ENCODE peak calls at places on chromosomes 5 and 9, in seven cellular contexts. V is HEK293T, Y is HCT116, D is HepG2, S is GM12878, Q is WTC11, L is K562. O is an unnamed sample.

GRCh38 chr9:128712451-128713410 is 10.4 kb downstream of the PKN3 start:
- DNase-seq in S (no peak), Q (peak; percentile 8), Y (no peak), L (no peak), D (no peak), V (no peak), O (no peak)

GRCh38 chr9:33445389-33445881 is 2.0 kb downstream of the AQP3 start:
- DNase-seq in D (no peak), S (no peak), Y (no peak), L (no peak), V (no peak), Q (no peak), O (no peak)

GRCh38 chr5:56601641-56602071 is 213.7 kb upstream of the MAP3K1 start:
- DNase-seq in Y (no peak), V (no peak), S (no peak), D (no peak), L (no peak), Q (no peak), O (no peak)

GRCh38 chr5:143403607-143404415 is at the start of gene NR3C1:
- DNase-seq in Y (no peak), D (peak; percentile 58), Q (peak; percentile 67), S (no peak), L (peak; percentile 81), V (peak; percentile 66), O (no peak)

GRCh38 chr9:22622823-22623222 is 176.2 kb downstream of the DMRTA1 start:
- DNase-seq in D (no peak), S (no peak), L (no peak), Q (no peak), V (no peak), Y (no peak), O (no peak)

GRCh38 chr9:121360975-121361374 is 9.1 kb downstream of the STOM start:
- DNase-seq in S (no peak), D (no peak), Y (no peak), L (no peak), Q (no peak), V (no peak), O (no peak)

GRCh38 chr9:71675129-71675856 is 93.0 kb downstream of the CEMIP2 start:
- DNase-seq in S (no peak), D (no peak), Q (no peak), L (no peak), V (no peak), Y (no peak), O (no peak)

GRCh38 chr5:125227333-125228075 is 481.1 kb upstream of the ZNF608 start:
- DNase-seq in V (peak; percentile 62), L (no peak), S (no peak), Q (peak; percentile 50), D (no peak), Y (peak; percentile 15), O (peak; percentile 59)

GRCh38 chr5:157681048-157681447 is 9.7 kb downstream of the C5orf52 start:
- DNase-seq in S (no peak), Y (no peak), D (no peak), L (no peak), V (no peak), Q (no peak), O (no peak)

GRCh38 chr9:90288275-90288639 is 354.4 kb downstream of the DIRAS2 start:
- DNase-seq in V (no peak), S (no peak), Q (no peak), Y (no peak), D (no peak), L (no peak), O (no peak)

GRCh38 chr9:134372621-134373267 is 46.5 kb downstream of the RXRA start:
- DNase-seq in Q (no peak), L (no peak), V (no peak), Y (no peak), S (no peak), D (no peak), O (no peak)

GRCh38 chr5:141811287-141812155 is 66.7 kb downstream of the PCDH1 start:
- DNase-seq in D (peak; percentile 9), V (peak; percentile 32), Y (no peak), Q (peak; percentile 80), S (no peak), L (peak; percentile 81), O (peak; percentile 89)

GRCh38 chr9:136903041-136903554 is 16.8 kb downstream of the TRAF2 start:
- DNase-seq in Y (no peak), L (no peak), D (no peak), Q (no peak), S (no peak), V (no peak), O (no peak)

GRCh38 chr9:137082222-137082924 is 4.4 kb upstream of the MAN1B1 start:
- DNase-seq in S (no peak), L (no peak), D (no peak), Q (no peak), Y (no peak), V (no peak), O (no peak)

GRCh38 chr9:121336705-121337104 is 33.3 kb downstream of the STOM start:
- DNase-seq in D (no peak), V (no peak), Y (no peak), Q (no peak), L (no peak), S (no peak), O (no peak)

GRCh38 chr5:124453221-124454032 is 293.0 kb downstream of the ZNF608 start:
- DNase-seq in Y (peak; percentile 15), V (no peak), Q (no peak), D (no peak), S (peak; percentile 83), L (no peak), O (no peak)

GRCh38 chr5:59086024-59086423 is 503.1 kb downstream of the RAB3C start:
- DNase-seq in L (no peak), S (no peak), Q (no peak), Y (no peak), D (no peak), V (no peak), O (no peak)

GRCh38 chr5:59090323-59090722 is 507.4 kb downstream of the RAB3C start:
- DNase-seq in D (no peak), V (no peak), L (no peak), Y (no peak), Q (no peak), S (no peak), O (no peak)

GRCh38 chr5:59091965-59092364 is 509.1 kb downstream of the RAB3C start:
- DNase-seq in S (no peak), Y (no peak), L (no peak), Q (no peak), D (no peak), V (no peak), O (no peak)

GRCh38 chr5:59089767-59090166 is 506.9 kb downstream of the RAB3C start:
- DNase-seq in S (no peak), Y (no peak), V (no peak), D (no peak), Q (no peak), L (no peak), O (no peak)

GRCh38 chr5:59088546-59088945 is 505.7 kb downstream of the RAB3C start:
- DNase-seq in Q (no peak), D (no peak), V (no peak), L (no peak), S (no peak), Y (no peak), O (no peak)
- TF ChIP-seq SP1 in Q (no peak), D (no peak), V (no peak), L (no peak), S (no peak), Y (no peak), O (no peak)

DNA sequence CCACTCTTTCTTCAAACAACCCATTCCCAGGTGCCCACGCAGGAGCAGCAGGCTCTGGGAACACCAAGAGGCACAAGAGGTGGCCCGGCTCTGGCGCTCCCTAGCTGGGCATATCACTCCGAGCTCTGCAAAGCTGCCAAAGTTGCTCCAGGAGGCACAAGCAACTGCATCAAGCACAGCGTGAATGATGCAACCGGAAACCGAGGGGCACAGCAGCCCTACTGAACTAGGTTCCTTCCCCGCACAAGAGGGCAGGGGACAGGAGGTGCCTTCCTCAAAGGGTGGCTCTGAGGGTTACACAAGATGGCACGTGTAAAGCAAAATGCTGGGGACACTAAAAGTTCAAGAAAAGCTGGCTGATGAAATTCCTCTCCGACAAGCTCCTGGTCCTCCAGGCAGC is 23.0 kb downstream of the PSMB7 start:
- DNase-seq in Y (no peak), D (no peak), L (no peak), V (no peak), S (no peak), Q (no peak), O (no peak)
- TF ChIP-seq SP1 in Y (no peak), D (no peak), L (no peak), V (no peak), S (no peak), Q (no peak), O (no peak)

DNA sequence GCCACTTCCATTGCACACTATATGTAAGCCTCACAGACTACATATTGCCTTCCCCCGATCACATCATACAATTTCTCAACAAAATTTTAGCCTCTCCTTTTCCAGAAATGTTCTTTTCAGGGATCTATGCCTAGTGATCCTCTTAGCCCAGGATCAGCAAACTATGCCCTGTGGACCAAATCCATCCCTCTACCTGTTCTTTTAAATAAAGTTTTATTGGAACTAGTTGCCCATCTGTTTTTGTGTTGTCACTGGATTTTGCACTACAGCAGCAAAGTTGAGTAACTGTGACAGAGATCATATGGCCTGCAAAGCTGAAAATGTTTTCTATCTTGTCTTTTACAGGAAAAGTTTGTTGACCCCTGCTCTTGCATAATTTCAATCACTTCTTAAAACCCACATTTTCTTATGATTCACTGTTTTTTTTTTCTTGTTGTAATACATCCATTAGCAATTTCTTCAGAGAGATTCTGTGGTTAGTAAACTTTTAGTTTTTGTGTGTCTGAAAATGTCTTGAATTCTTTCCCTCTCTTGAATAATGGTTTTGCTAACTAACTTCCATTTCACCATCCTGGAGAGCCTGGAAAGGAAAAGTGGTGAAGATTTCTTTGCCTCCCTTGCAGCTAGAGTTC is 7.1 kb downstream of the TXNDC8 start:
- DNase-seq in S (no peak), D (no peak), Q (no peak), V (no peak), L (no peak), Y (no peak), O (no peak)
- TF ChIP-seq SP1 in S (no peak), D (no peak), Q (no peak), V (no peak), L (no peak), Y (no peak), O (no peak)

GRCh38 chr5:16542275-16542674 is 74.5 kb downstream of the RETREG1 start:
- DNase-seq in L (no peak), V (no peak), S (no peak), Y (no peak), Q (no peak), D (no peak), O (no peak)
- TF ChIP-seq SP1 in L (no peak), V (no peak), S (no peak), Y (no peak), Q (no peak), D (no peak), O (no peak)

GRCh38 chr5:158695595-158696330 is 404.0 kb downstream of the EBF1 start:
- DNase-seq in Q (peak; percentile 88), L (peak; percentile 72), Y (peak; percentile 45), D (peak; percentile 20), V (peak; percentile 66), S (peak; percentile 85), O (peak; percentile 86)
- TF ChIP-seq SP1 in Q (no peak), L (no peak), Y (no peak), D (no peak), V (no peak), S (no peak), O (no peak)